ENCODE peak calls at places on chromosome 12, in six cellular contexts. V is NCI-H510A treated with DMSO at 0.1 percent for 48 hours; Z is activated CD4-positive, alpha-beta T cell treated with anti-CD3 and anti-CD28 coated beads, Interleukin-2, amount 50 U/mL, for 24 hours; R is amniotic stem cell; F is T follicular helper cell; Y is stimulated activated CD4-positive, alpha-beta T cell treated with anti-CD3 and anti-CD28 coated beads, Interleukin-1b, Interleukin-23, amount 100 ng/mL, for 1 hour. K is an unnamed sample.

GRCh38 chr12:70692681-70693288 is 55.6 kb upstream of the PTPRB start:
- DNase-seq in Y (no peak), Z (no peak), F (no peak), R (no peak), V (peak), K (no peak)

GRCh38 chr12:94290353-94290752 is 142.0 kb downstream of the PLXNC1 start:
- DNase-seq in R (no peak), Y (no peak), F (no peak), Z (no peak), V (no peak), K (peak)

GRCh38 chr12:6852651-6853354 is 853 bp downstream of the USP5 start:
- DNase-seq in Y (peak), R (no peak), F (peak), V (peak), Z (peak), K (no peak)

GRCh38 chr12:969821-970220 is 20.3 kb upstream of the RAD52 start:
- DNase-seq in V (no peak), Y (no peak), Z (no peak), F (no peak), R (no peak), K (no peak)

GRCh38 chr12:105899589-105899988 is 239.2 kb downstream of the NUAK1 start:
- DNase-seq in Y (no peak), V (no peak), F (no peak), Z (no peak), R (no peak), K (no peak)

GRCh38 chr12:66132408-66132807 is 1.9 kb upstream of the LLPH start:
- DNase-seq in V (no peak), F (no peak), Z (no peak), R (no peak), Y (no peak), K (no peak)

GRCh38 chr12:101924647-101925046 is 47.3 kb downstream of the DRAM1 start:
- DNase-seq in R (no peak), V (no peak), F (no peak), Z (no peak), Y (no peak), K (no peak)

GRCh38 chr12:9127936-9128663 is 12.4 kb upstream of the A2M start:
- DNase-seq in Z (no peak), Y (no peak), R (no peak), F (no peak), V (no peak), K (no peak)

GRCh38 chr12:475286-475685 is 15.5 kb downstream of the B4GALNT3 start:
- DNase-seq in F (no peak), Y (no peak), Z (no peak), V (no peak), R (no peak), K (no peak)

GRCh38 chr12:2335517-2335916 is 282.7 kb downstream of the CACNA1C start:
- DNase-seq in V (no peak), Y (no peak), F (no peak), R (no peak), Z (no peak), K (no peak)

GRCh38 chr12:89960011-89960507 is 251.4 kb upstream of the ATP2B1 start:
- DNase-seq in Y (no peak), R (no peak), V (no peak), F (no peak), Z (no peak), K (no peak)

GRCh38 chr12:102298022-102298421 is 100.4 kb upstream of the PMCH start:
- DNase-seq in Z (no peak), R (no peak), Y (no peak), V (no peak), F (no peak), K (no peak)

GRCh38 chr12:89346741-89347324 is 5.5 kb downstream of the DUSP6 start:
- DNase-seq in Y (no peak), R (no peak), V (peak), F (no peak), Z (no peak), K (no peak)

GRCh38 chr12:18443768-18444437 is 182.6 kb downstream of the PIK3C2G start:
- DNase-seq in R (no peak), V (peak), F (no peak), Z (no peak), Y (no peak), K (no peak)

GRCh38 chr12:67355428-67356385 is 86.5 kb downstream of the CAND1 start:
- DNase-seq in F (no peak), R (peak), V (peak), Y (no peak), Z (no peak), K (peak)

GRCh38 chr12:65695077-65695865 is 129.0 kb upstream of the HMGA2 start:
- DNase-seq in F (no peak), R (peak), Y (no peak), V (no peak), Z (no peak), K (no peak)

GRCh38 chr12:96719671-96720362 is 187.2 kb upstream of the NEDD1 start:
- DNase-seq in Y (no peak), R (no peak), V (peak), F (no peak), Z (no peak), K (peak)

GRCh38 chr12:26848156-26848825 is 15.3 kb upstream of the ITPR2 start:
- DNase-seq in V (no peak), Y (no peak), R (no peak), F (no peak), Z (no peak), K (no peak)

GRCh38 chr12:5808956-5809355 is 136.1 kb downstream of the ANO2 start:
- DNase-seq in Y (no peak), V (no peak), Z (no peak), R (peak), F (no peak), K (no peak)